ENCODE peak calls at places on chromosomes 1 and 21, in six cellular contexts. B is HepG2, Z is upper lobe of left lung, W is A549, X is K562, L is GM12878. S is an unnamed sample.

GRCh38 chr1:209882942-209883340 is 55.1 kb upstream of the SYT14 start:
- ATAC-seq in B (no peak), Z (no peak), W (no peak), X (no peak), L (no peak), S (no peak)

GRCh38 chr1:43936470-43937151 is 3.0 kb downstream of the ARTN start:
- ATAC-seq in B (peak; percentile 54), Z (peak; percentile 21), W (no peak), X (no peak), L (peak; percentile 17), S (peak; percentile 60)

GRCh38 chr1:239761509-239761908 is 330.2 kb upstream of the FMN2 start:
- ATAC-seq in B (no peak), Z (no peak), W (no peak), X (no peak), L (no peak), S (no peak)

GRCh38 chr1:24765308-24765988 is 20.2 kb downstream of the CLIC4 start:
- ATAC-seq in B (no peak), Z (peak; percentile 43), W (no peak), X (peak; percentile 86), L (no peak), S (no peak)

GRCh38 chr21:39694750-39695149 is 50.2 kb upstream of the IGSF5 start:
- ATAC-seq in B (no peak), Z (no peak), W (no peak), X (no peak), L (no peak), S (no peak)

GRCh38 chr1:155105604-155106011 is 22.1 kb upstream of the EFNA1 start:
- ATAC-seq in B (peak; percentile 18), Z (peak; percentile 69), W (no peak), X (peak; percentile 31), L (no peak), S (peak; percentile 31)

GRCh38 chr1:223189903-223190724 is 47.1 kb upstream of the TLR5 start:
- ATAC-seq in B (no peak), Z (no peak), W (peak; percentile 40), X (peak; percentile 35), L (peak; percentile 90), S (no peak)

GRCh38 chr1:75198163-75198562 is 64.0 kb downstream of the LHX8 start:
- ATAC-seq in B (peak; percentile 94), Z (no peak), W (no peak), X (no peak), L (no peak), S (no peak)

GRCh38 chr1:57922130-57922529 is 498.3 kb upstream of the DAB1 start:
- ATAC-seq in B (no peak), Z (no peak), W (no peak), X (no peak), L (no peak), S (no peak)

GRCh38 chr1:111647738-111648137 is 28.1 kb downstream of the RAP1A start:
- ATAC-seq in B (no peak), Z (no peak), W (no peak), X (no peak), L (no peak), S (no peak)

GRCh38 chr1:56285554-56286402 is 293.6 kb downstream of the PLPP3 start:
- ATAC-seq in B (no peak), Z (peak; percentile 21), W (no peak), X (no peak), L (no peak), S (peak; percentile 48)

GRCh38 chr1:168360151-168360550 is 79.5 kb downstream of the TBX19 start:
- ATAC-seq in B (no peak), Z (peak; percentile 68), W (no peak), X (no peak), L (peak; percentile 51), S (peak; percentile 43)

GRCh38 chr1:89288051-89288340 is 15.3 kb upstream of the GBP5 start:
- ATAC-seq in B (no peak), Z (no peak), W (no peak), X (no peak), L (no peak), S (no peak)

GRCh38 chr1:33228935-33229487 is 27.3 kb upstream of the ZNF362 start:
- ATAC-seq in B (no peak), Z (peak; percentile 71), W (no peak), X (no peak), L (no peak), S (peak; percentile 63)

GRCh38 chr1:221734187-221734586 is 7.7 kb downstream of the DUSP10 start:
- ATAC-seq in B (no peak), Z (no peak), W (no peak), X (no peak), L (no peak), S (peak; percentile 50)

GRCh38 chr1:161044535-161044907 is 1.3 kb downstream of the USF1 start:
- ATAC-seq in B (no peak), Z (no peak), W (no peak), X (no peak), L (no peak), S (no peak)

GRCh38 chr1:43847882-43848281 is 85.7 kb upstream of the ARTN start:
- ATAC-seq in B (no peak), Z (no peak), W (no peak), X (no peak), L (no peak), S (no peak)

GRCh38 chr1:240190881-240191385 is 99.2 kb downstream of the FMN2 start:
- ATAC-seq in B (no peak), Z (peak; percentile 88), W (peak; percentile 97), X (no peak), L (peak; percentile 41), S (no peak)

GRCh38 chr21:34942911-34943310 is 106.2 kb downstream of the RUNX1 start:
- ATAC-seq in B (no peak), Z (no peak), W (no peak), X (no peak), L (no peak), S (no peak)

GRCh38 chr1:55071477-55071876 is 32.1 kb downstream of the PCSK9 start:
- ATAC-seq in B (peak; percentile 90), Z (peak; percentile 52), W (peak; percentile 96), X (peak; percentile 91), L (peak; percentile 64), S (no peak)

GRCh38 chr1:145988773-145989172 is 7.6 kb downstream of the TXNIP start:
- ATAC-seq in B (no peak), Z (no peak), W (no peak), X (no peak), L (no peak), S (no peak)

GRCh38 chr1:18934205-18935000 is 22.1 kb downstream of the IFFO2 start:
- ATAC-seq in B (no peak), Z (no peak), W (no peak), X (no peak), L (no peak), S (no peak)

GRCh38 chr1:92544756-92545165 is 58.0 kb upstream of the GFI1 start:
- ATAC-seq in B (no peak), Z (no peak), W (no peak), X (peak; percentile 100), L (no peak), S (no peak)

GRCh38 chr1:37471345-37472231 is 2.8 kb upstream of the ZC3H12A start:
- ATAC-seq in B (peak; percentile 74), Z (peak; percentile 85), W (peak; percentile 75), X (no peak), L (no peak), S (peak; percentile 76)

GRCh38 chr1:206568779-206569352 is 43.4 kb downstream of the EIF2D start:
- ATAC-seq in B (no peak), Z (no peak), W (no peak), X (no peak), L (no peak), S (no peak)

GRCh38 chr1:228914700-228915099 is 179.4 kb downstream of the RHOU start:
- ATAC-seq in B (no peak), Z (no peak), W (no peak), X (no peak), L (no peak), S (no peak)

GRCh38 chr1:149995927-149996326 is 14.6 kb downstream of the OTUD7B start:
- ATAC-seq in B (no peak), Z (no peak), W (no peak), X (no peak), L (peak; percentile 17), S (no peak)

GRCh38 chr1:237650809-237651208 is 239.9 kb downstream of the ZP4 start:
- ATAC-seq in B (no peak), Z (no peak), W (no peak), X (no peak), L (no peak), S (no peak)
- TF ChIP-seq EP300 in B (no peak), Z (no peak), W (no peak), X (no peak), L (no peak), S (no peak)

GRCh38 chr1:85276290-85277026 is at the start of gene BCL10:
- ATAC-seq in B (peak; percentile 99), Z (peak; percentile 98), W (peak; percentile 95), X (peak; percentile 99), L (peak; percentile 97), S (peak; percentile 99)
- TF ChIP-seq EP300 in B (no peak), Z (peak; percentile 33), W (no peak), X (no peak), L (no peak), S (no peak)

DNA sequence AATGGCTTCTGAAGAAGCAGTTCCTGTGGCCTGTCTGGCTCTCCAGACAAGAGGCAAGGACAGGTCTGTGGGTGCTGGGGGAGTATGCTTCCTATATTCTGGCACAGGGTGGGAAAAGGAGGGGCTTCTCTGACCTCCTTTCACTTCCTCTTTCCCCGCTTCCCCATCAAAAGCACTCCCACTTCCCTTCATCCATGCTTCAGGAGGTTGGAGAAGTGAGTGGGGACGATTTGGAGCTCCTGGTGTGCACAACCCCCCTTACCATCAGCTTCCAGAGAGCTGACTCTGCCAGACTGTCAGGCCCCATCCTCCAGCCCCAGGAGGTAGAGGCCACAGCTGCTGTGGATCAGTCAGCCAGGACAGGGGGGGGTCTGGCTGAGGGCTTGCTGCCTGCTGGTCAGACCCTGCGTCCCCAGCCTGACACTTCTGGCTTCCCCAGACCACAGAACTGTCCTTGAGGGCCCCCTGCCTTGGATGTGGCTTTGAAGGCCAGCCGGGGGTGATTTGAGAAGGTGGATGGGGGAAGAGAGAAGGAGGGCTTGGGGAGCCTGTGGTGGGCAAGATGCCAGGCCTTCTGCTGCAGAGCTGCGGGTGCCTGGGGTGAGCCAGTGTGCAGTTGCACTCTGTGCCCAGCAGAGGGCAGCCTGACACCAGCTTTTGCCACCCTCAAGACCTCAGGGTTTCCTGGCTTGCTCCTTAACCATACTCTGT is 21.5 kb upstream of the TMEM222 start:
- ATAC-seq in B (peak; percentile 86), Z (peak; percentile 93), W (peak; percentile 81), X (peak; percentile 95), L (peak; percentile 96), S (peak; percentile 79)
- TF ChIP-seq EP300 in B (no peak), Z (no peak), W (no peak), X (no peak), L (no peak), S (no peak)

DNA sequence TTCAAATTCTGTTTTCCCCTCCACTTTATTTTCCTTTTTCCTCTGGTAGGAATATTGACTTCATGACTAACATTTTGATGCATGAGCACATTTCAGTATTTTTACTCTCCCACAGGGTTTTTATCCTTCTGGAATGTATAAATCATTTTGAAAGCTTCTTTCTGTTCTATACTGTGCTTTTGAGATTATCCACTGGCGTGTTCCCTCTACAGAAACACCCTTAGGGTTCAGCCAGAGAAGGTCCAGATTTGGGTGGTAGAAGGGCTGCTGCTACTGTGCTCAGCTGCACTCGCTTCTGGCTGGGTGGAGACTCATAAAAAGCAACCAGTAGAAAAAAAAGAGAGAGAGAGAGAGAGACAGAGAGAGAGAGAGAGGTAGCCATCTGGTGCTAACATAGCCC is 7.0 kb downstream of the APCS start:
- ATAC-seq in B (no peak), Z (no peak), W (no peak), X (no peak), L (no peak), S (no peak)
- TF ChIP-seq EP300 in B (no peak), Z (no peak), W (no peak), X (no peak), L (no peak), S (no peak)

S was measured in gastroesophageal sphincter.